ENCODE peak calls at places on chromosomes 2 and 18, in seven cellular contexts. M is H1, L is upper lobe of left lung, F is HepG2, V is K562, A is stomach, W is transverse colon. G is an unnamed sample.

GRCh38 chr2:162403884-162404283 is 60.0 kb downstream of the GCA start:
- DNase-seq in W (no peak), A (no peak), M (no peak), V (no peak), L (no peak), F (no peak), G (no peak)

GRCh38 chr2:133503323-133503722 is 64.9 kb downstream of the NCKAP5 start:
- DNase-seq in A (no peak), V (no peak), W (no peak), L (no peak), M (no peak), F (no peak), G (no peak)

GRCh38 chr2:111624401-111625156 is 259.4 kb downstream of the ANAPC1 start:
- DNase-seq in W (no peak), M (no peak), A (no peak), L (no peak), F (peak), V (no peak), G (no peak)

GRCh38 chr18:37258131-37258530 is 307.5 kb downstream of the CELF4 start:
- DNase-seq in F (no peak), A (no peak), L (no peak), V (no peak), M (no peak), W (no peak), G (no peak)

GRCh38 chr18:48161911-48162698 is 231.6 kb upstream of the SMAD2 start:
- DNase-seq in L (no peak), F (no peak), A (peak), M (no peak), W (no peak), V (no peak), G (peak)

GRCh38 chr2:29747786-29748470 is 173.5 kb downstream of the ALK start:
- DNase-seq in L (no peak), F (peak), A (no peak), M (no peak), W (no peak), V (no peak), G (no peak)

GRCh38 chr2:185687967-185688366 is 50.6 kb upstream of the FSIP2 start:
- DNase-seq in A (no peak), W (no peak), F (no peak), M (no peak), V (no peak), L (peak), G (no peak)

GRCh38 chr2:55133467-55134315 is 83.4 kb upstream of the RTN4 start:
- DNase-seq in L (no peak), A (peak), M (peak), F (peak), W (no peak), V (peak), G (no peak)

GRCh38 chr2:207283356-207283755 is 117.6 kb upstream of the KLF7 start:
- DNase-seq in M (no peak), V (no peak), W (no peak), L (no peak), F (no peak), A (no peak), G (no peak)

GRCh38 chr2:25174192-25174861 is 5.9 kb upstream of the POMC start:
- DNase-seq in A (no peak), W (no peak), F (no peak), L (no peak), M (no peak), V (no peak), G (no peak)

GRCh38 chr2:151032741-151033152 is 228.9 kb downstream of the RBM43 start:
- DNase-seq in L (no peak), F (no peak), V (no peak), M (no peak), W (no peak), A (no peak), G (no peak)

GRCh38 chr2:223076573-223076972 is 24.6 kb downstream of the KCNE4 start:
- DNase-seq in W (no peak), L (no peak), A (no peak), V (no peak), F (no peak), M (no peak), G (no peak)

GRCh38 chr2:238106698-238107524 is 6.8 kb downstream of the ESPNL start:
- DNase-seq in M (no peak), F (peak), V (peak), L (no peak), A (peak), W (peak), G (peak)

GRCh38 chr2:20348542-20348941 is 2.1 kb downstream of the PUM2 start:
- DNase-seq in L (peak), V (no peak), M (no peak), A (no peak), F (no peak), W (peak), G (no peak)

GRCh38 chr2:173048530-173048900 is 27.1 kb upstream of the MAP3K20 start:
- DNase-seq in L (no peak), M (no peak), F (no peak), A (no peak), W (no peak), V (no peak), G (no peak)

GRCh38 chr2:149991576-149991975 is 404.0 kb upstream of the MMADHC start:
- DNase-seq in V (no peak), M (no peak), L (no peak), F (peak), W (no peak), A (no peak), G (no peak)

GRCh38 chr2:70557171-70557838 is 3.7 kb upstream of the TGFA start:
- DNase-seq in L (no peak), W (peak), F (peak), M (no peak), A (peak), V (no peak), G (no peak)

GRCh38 chr2:13035866-13036265 is 319.1 kb downstream of the TRIB2 start:
- DNase-seq in W (no peak), V (no peak), F (no peak), L (no peak), M (no peak), A (no peak), G (no peak)

GRCh38 chr2:183541766-183542165 is 417.5 kb downstream of the NUP35 start:
- DNase-seq in A (no peak), W (peak), L (no peak), V (no peak), F (no peak), M (no peak), G (no peak)

GRCh38 chr2:240933048-240933965 is 27.2 kb downstream of the CROCC2 start:
- DNase-seq in L (peak), W (peak), F (no peak), A (peak), V (no peak), M (no peak), G (peak)

GRCh38 chr18:58119819-58120218 is 75.8 kb downstream of the NEDD4L start:
- DNase-seq in F (no peak), V (no peak), L (no peak), W (no peak), M (no peak), A (no peak), G (no peak)

GRCh38 chr2:20443276-20443920 is 3.5 kb upstream of the RHOB start:
- DNase-seq in A (peak), V (no peak), F (peak), W (peak), L (no peak), M (no peak), G (peak)

GRCh38 chr2:105786231-105787230 is 41.8 kb downstream of the NCK2 start:
- DNase-seq in M (no peak), W (no peak), L (peak), A (no peak), F (no peak), V (no peak), G (no peak)

GRCh38 chr2:105671156-105671555 is 73.6 kb upstream of the NCK2 start:
- DNase-seq in L (no peak), F (no peak), M (no peak), V (no peak), W (no peak), A (no peak), G (no peak)

GRCh38 chr18:78445880-78446279 is 533.7 kb upstream of the SALL3 start:
- DNase-seq in W (no peak), V (no peak), A (no peak), L (no peak), M (no peak), F (no peak), G (no peak)

GRCh38 chr18:49464718-49465598 is 4.5 kb upstream of the DYM start:
- DNase-seq in L (no peak), V (no peak), M (peak), W (no peak), F (no peak), A (no peak), G (no peak)

GRCh38 chr2:66872056-66872821 is 437.3 kb downstream of the MEIS1 start:
- DNase-seq in V (no peak), L (no peak), W (no peak), F (no peak), A (no peak), M (no peak), G (no peak)

GRCh38 chr18:22084547-22084946 is 84.8 kb upstream of the GATA6 start:
- DNase-seq in F (peak), V (no peak), A (peak), L (no peak), M (no peak), W (peak), G (no peak)

GRCh38 chr18:67742525-67742924 is 226.0 kb upstream of the DSEL start:
- DNase-seq in L (no peak), A (no peak), V (no peak), M (no peak), W (no peak), F (no peak), G (no peak)

GRCh38 chr18:58785171-58785805 is 79.4 kb upstream of the ZNF532 start:
- DNase-seq in V (no peak), F (no peak), M (peak), A (peak), L (no peak), W (peak), G (peak)

GRCh38 chr2:68588589-68588988 is 54.8 kb upstream of the PROKR1 start:
- DNase-seq in F (no peak), M (no peak), A (no peak), V (no peak), L (no peak), W (no peak), G (no peak)

GRCh38 chr2:59435630-59436029 is 1117.8 kb downstream of the BCL11A start:
- DNase-seq in L (no peak), W (no peak), M (no peak), V (no peak), F (no peak), A (no peak), G (no peak)

DNA sequence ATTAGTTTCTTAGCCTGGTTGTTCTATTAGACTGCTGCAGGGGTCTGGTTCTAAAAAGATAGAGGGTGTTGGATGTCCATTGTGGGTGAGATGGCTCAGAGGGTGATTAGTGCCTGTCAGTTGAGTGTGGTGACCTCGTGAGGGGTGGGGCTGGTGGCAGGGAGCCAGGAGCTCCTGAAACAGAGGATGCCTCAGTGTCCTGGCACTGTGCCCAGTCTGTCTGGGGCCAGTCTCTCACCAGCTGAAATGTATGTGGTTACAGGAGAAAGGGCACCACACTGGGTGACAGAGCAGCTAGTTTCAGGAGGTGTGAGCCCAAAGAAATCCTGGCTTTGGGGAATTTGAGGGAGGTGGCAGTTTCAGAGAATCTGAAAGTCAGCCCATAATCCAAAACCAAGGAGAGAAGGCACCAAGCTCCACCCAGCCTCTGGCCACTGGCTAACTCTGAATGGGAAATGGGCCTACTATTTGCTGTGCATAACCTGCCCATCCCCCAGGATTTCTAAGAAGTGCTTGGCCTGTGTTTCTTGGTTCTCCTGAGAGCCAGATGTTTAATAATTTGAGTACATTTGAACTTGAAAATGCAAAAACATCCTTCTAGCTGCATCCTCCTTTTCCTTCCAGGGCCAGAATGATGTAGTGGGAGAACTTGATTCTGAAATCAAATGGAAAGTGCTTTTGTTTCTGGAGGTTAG is 92.1 kb downstream of the B3GNT2 start:
- DNase-seq in A (peak), M (no peak), F (peak), W (peak), L (peak), V (peak), G (peak)
- TF ChIP-seq POLR2A in A (no peak), M (no peak), F (no peak), W (no peak), L (no peak), V (no peak), G (no peak)

GRCh38 chr18:44761812-44762211 is 81.1 kb downstream of the SETBP1 start:
- DNase-seq in W (peak), L (no peak), V (no peak), A (peak), F (no peak), M (no peak), G (no peak)
- TF ChIP-seq EP300 in W (no peak), L (no peak), V (no peak), A (no peak), F (no peak), M (no peak), G (no peak)

GRCh38 chr2:177164131-177164530 is 48.5 kb upstream of the HNRNPA3 start:
- DNase-seq in A (no peak), V (no peak), M (no peak), F (no peak), W (no peak), L (no peak), G (no peak)

GRCh38 chr2:177165103-177165583 is 47.5 kb upstream of the HNRNPA3 start:
- DNase-seq in F (no peak), A (no peak), W (peak), V (no peak), M (no peak), L (no peak), G (peak)

GRCh38 chr2:177164584-177165052 is 48.0 kb upstream of the HNRNPA3 start:
- DNase-seq in W (peak), F (peak), M (peak), L (no peak), A (peak), V (peak), G (peak)

GRCh38 chr2:177169810-177170514 is 42.6 kb upstream of the HNRNPA3 start:
- DNase-seq in W (no peak), L (no peak), M (no peak), F (peak), V (no peak), A (no peak), G (no peak)

GRCh38 chr2:177165731-177166711 is 46.6 kb upstream of the HNRNPA3 start:
- DNase-seq in W (peak), L (no peak), F (peak), A (no peak), V (no peak), M (no peak), G (no peak)
- TF ChIP-seq POLR2AphosphoS5 in W (no peak), L (no peak), F (peak), A (no peak), V (no peak), M (no peak), G (no peak)

DNA sequence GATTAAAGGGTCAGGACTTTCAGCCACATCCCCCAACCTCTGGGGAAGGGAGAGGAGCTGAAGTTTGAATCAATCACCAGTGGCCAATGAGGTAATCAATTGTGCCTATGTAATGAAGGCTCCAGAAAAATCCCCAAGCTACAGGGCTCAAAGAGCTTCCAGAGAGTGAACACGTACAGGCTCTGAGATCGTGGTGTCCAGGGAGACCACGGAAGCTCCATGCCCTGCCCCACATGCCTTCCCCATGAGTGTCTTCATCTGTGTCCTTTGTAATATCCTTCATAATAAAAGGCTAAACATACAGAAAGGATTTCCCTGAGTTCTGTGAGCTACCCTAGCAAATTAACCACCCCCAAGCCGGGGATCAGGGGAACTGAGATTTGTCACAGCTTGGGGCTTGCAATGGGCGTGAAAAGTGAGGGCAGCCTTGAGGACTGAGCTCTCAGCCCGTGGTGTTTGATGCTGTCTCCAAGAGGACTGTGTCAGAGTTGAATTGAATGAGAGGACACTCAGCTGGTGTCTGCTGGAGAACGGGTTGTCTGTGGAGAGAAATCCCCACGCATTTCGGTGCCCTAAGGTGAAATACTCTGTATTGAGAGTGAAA is 25.5 kb upstream of the TUBB6 start:
- DNase-seq in V (no peak), A (no peak), F (peak), W (no peak), M (no peak), L (no peak), G (no peak)
- TF ChIP-seq POLR2A in V (no peak), A (no peak), F (no peak), W (no peak), M (no peak), L (no peak), G (no peak)

GRCh38 chr2:46098606-46099005 is 198.6 kb upstream of the EPAS1 start:
- DNase-seq in A (no peak), F (peak), V (no peak), M (no peak), L (no peak), W (no peak), G (no peak)
- TF ChIP-seq EP300 in A (no peak), F (no peak), V (no peak), M (no peak), L (no peak), W (no peak), G (no peak)

GRCh38 chr18:62881509-62882016 is 166.2 kb downstream of the PHLPP1 start:
- DNase-seq in F (no peak), W (no peak), M (no peak), L (no peak), A (no peak), V (no peak), G (no peak)
- TF ChIP-seq POLR2AphosphoS5 in F (no peak), W (no peak), M (no peak), L (no peak), A (no peak), V (no peak), G (no peak)

DNA sequence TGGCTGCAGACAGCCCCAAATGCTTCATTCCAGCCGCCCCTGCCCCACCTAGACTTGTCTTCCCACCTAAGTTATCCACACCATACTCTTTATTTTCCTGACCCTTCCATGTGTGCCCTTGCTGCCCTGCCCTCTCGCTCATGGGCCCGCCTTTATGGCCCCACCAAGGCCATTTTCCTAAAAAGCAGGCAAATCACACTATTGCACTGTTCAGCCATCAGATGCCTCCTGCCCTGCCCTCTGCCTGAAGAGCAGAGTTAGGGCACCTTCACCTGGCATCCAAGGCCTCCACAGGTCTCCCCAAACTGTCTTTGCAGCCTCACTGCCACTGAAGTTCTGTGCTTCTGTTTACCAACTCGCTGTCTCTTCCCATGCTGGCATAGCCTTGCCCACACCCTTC is 496.7 kb downstream of the EIPR1 start:
- DNase-seq in F (no peak), L (no peak), V (no peak), A (no peak), M (no peak), W (no peak), G (no peak)
- TF ChIP-seq POLR2A in F (no peak), L (no peak), V (no peak), A (no peak), M (no peak), W (no peak), G (no peak)

DNA sequence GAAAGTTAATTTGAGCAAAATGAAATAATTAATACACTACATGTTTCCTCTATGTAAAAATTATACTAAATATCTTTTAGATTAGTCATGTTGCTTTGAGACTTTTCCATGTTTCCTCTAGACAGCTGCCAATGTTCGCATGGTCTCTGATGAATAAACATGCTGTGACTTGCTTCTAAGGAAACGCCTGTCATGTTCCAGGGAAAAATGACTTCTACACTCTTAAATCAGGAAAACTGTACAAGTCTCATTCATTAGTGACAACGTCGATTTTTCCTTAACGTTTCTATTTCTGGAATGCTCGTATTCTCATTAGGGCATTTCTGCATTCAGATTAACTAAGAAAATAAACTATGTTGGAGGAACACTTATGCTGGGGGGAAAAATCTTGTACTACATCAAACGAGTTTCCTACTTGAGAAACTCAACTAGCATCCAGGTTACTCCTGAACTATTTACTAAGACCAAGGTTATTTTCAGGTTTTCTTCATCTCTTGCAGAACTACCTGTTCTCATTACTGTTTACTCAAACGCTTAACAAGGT is 1.6 kb downstream of the COBLL1 start:
- DNase-seq in A (no peak), W (no peak), F (peak), L (no peak), V (no peak), M (no peak), G (no peak)
- TF ChIP-seq EP300 in A (no peak), W (no peak), F (no peak), L (no peak), V (no peak), M (no peak), G (no peak)

GRCh38 chr2:239319261-239319661 is 81.6 kb downstream of the HDAC4 start:
- DNase-seq in L (peak), M (no peak), F (no peak), W (peak), A (peak), V (peak), G (peak)
- TF ChIP-seq POLR2AphosphoS5 in L (peak), M (no peak), F (no peak), W (no peak), A (peak), V (no peak), G (no peak)

G was measured in suprapubic skin.